ENCODE peak calls at places on chromosome 17, in four cellular contexts. N is K562, B is IMR-90, C is keratinocyte. F is an unnamed sample. For H3K4me1 and H3K9me1, the result is how much of the 10 kb centered on the place peaks cover.

GRCh38 chr17:48052956-48053757 is 5.0 kb downstream of the NFE2L1 start:
- DNase-seq in B (peak), C (no peak), N (peak), F (peak)

GRCh38 chr17:77924757-77925336 is 33.7 kb upstream of the TNRC6C start:
- DNase-seq in C (no peak), B (peak), N (no peak), F (no peak)

GRCh38 chr17:2303278-2304188 is at the start of the genes SMG6 and SRR:
- DNase-seq in C (no peak), B (peak), N (peak), F (peak)

GRCh38 chr17:41707803-41708669 is 4.1 kb upstream of the GAST start:
- DNase-seq in B (no peak), N (no peak), C (no peak), F (no peak)

GRCh38 chr17:44204453-44204882 is 4.8 kb upstream of the ATXN7L3 start:
- DNase-seq in B (peak), N (no peak), C (no peak), F (no peak)

GRCh38 chr17:46782250-46782953 is 36.1 kb downstream of the WNT3 start:
- DNase-seq in B (no peak), C (no peak), N (peak), F (peak)

GRCh38 chr17:74198694-74199093 is 4.8 kb upstream of the RPL38 start:
- DNase-seq in C (no peak), B (no peak), N (no peak), F (no peak)

GRCh38 chr17:66667491-66668030 is 167.4 kb upstream of the CACNG5 start:
- DNase-seq in B (no peak), N (no peak), C (no peak), F (no peak)

GRCh38 chr17:81895400-81895799 is 3.9 kb downstream of the ANAPC11 start:
- DNase-seq in N (no peak), B (no peak), C (no peak), F (no peak)

GRCh38 chr17:6427284-6427781 is 7.6 kb downstream of the AIPL1 start:
- DNase-seq in N (no peak), B (peak), C (no peak), F (no peak)
- TF ChIP-seq CTCF in N (no peak), B (peak), C (no peak), F (no peak)

GRCh38 chr17:8018436-8018835 is 16.0 kb downstream of the GUCY2D start:
- DNase-seq in B (no peak), C (no peak), N (no peak), F (no peak)
- H3K4me1 ChIP-seq in B (under half), C (under half), N (under half), F (under half)

DNA sequence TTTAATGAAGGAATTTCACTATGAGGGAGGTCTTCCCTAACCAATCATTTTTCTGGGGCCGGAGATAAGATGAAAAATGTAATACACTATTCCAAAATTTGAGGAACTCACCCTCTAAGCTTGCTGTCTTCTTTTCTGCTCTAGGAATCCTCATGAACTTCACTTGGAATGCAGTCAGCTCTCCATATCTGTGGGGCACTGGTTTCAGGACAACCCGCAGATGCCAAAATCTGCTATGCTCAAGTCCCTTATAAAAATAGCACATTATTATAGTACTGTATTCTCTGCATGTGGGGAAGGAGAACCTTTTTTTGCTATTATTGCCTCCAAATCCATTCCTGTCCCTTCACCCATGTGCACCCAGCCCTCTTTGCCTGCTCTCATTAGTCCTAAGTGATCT is 146.0 kb downstream of the ABCA8 start:
- DNase-seq in C (no peak), B (no peak), N (no peak), F (no peak)
- H3K9me1 ChIP-seq in C (under half), B (under half), N (under half), F (under half)

DNA sequence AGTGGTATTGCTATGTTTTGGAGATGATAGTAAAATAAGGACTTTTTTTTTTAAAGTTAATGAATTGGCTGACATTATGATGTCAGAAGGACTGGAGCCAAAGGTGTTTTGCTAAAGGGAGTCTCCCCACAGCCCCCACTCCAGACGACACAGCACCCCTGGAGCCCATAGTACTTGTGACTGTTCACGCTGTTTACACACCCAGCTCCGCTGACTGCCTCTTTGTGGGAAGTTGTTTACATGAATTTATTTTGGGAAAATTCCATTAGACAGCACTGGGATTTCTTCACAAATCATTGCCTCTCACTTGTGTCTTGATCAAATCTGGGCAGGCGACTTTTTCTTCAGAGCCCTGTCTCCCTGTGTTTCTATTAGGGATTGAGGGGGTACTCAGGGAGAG is 108.6 kb downstream of the C17orf67 start:
- DNase-seq in C (no peak), N (no peak), B (no peak), F (no peak)
- TF ChIP-seq CTCF in C (no peak), N (no peak), B (no peak), F (no peak)

DNA sequence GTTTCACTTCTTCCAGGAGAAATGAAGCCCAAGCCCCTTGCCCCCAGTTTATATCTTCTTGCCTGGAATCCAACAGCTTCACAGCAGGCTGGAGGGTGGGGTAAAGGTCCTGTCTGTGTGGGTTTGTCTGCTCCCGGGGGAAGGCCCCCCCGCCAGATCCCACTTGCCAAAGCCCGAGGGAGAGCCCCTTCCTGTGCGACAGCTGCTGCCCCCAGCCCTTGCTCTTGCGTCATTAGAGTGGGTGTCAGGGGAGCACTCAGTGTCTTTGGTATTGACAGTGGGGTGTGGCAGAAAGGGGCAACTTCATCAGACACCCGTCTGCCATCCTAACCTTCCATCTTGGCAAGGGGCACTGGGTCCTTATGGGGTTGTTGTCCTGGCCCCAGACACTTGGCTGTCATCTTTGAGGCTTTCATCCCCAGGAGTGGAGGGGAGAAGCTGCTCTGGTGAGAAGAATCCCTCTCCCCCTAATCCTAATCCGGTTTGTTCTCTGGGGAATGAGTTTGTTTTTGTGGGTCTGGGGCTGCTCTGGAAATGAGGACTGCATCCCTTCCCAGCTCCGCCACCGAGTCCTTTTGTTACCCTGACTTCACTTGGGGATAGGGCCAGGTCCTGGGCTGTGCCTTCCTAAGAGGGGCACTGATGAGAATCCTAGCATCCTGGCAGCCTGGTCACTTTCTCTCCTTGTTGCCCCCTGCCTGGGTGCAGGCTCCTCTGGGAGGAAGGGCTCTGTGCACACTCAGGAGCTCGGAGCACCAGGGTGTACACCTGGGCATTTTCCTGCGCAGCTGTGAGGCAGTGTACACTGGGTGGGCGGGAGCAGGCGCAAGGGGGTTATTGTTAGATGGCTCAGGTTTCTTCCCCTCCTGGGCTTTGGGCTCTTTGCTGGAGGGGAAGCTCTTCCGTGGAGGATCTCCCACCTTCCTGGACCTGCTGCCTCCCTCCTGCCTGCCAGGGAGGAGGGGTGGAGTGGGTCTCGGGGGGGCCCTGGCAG is 21.1 kb downstream of the GJD3 start:
- DNase-seq in B (no peak), N (no peak), C (no peak), F (no peak)
- H3K4me1 ChIP-seq in B (under half), N (under half), C (half or more), F (half or more)

GRCh38 chr17:51700011-51700760 is 439.8 kb downstream of the UTP18 start:
- DNase-seq in N (no peak), C (no peak), B (no peak), F (no peak)
- H3K9me1 ChIP-seq in N (under half), C (under half), B (under half), F (under half)

GRCh38 chr17:68432086-68432864 is 25.0 kb downstream of the WIPI1 start:
- DNase-seq in B (no peak), C (no peak), N (no peak), F (no peak)
- TF ChIP-seq CTCF in B (no peak), C (no peak), N (no peak), F (no peak)